ENCODE peak calls at places on chromosomes 16 and 17, in eight cellular contexts. One of them, this sample, is unnamed.

GRCh38 chr16:62738631-62739030 is 702.4 kb upstream of the CDH8 start:
- DNase-seq in transverse colon: no peak
- DNase-seq in GM12878: no peak
- DNase-seq in upper lobe of left lung: no peak
- DNase-seq in H9: no peak
- DNase-seq in AG04450: no peak
- DNase-seq in Panc1: no peak
- DNase-seq in lower lobe of right lung: no peak
- DNase-seq in this sample: no peak

GRCh38 chr16:82059983-82060421 is 24.9 kb downstream of the HSD17B2 start:
- DNase-seq in upper lobe of left lung: no peak
- DNase-seq in transverse colon: no peak
- DNase-seq in AG04450: no peak
- DNase-seq in Panc1: no peak
- DNase-seq in GM12878: no peak
- DNase-seq in lower lobe of right lung: no peak
- DNase-seq in H9: no peak
- DNase-seq in this sample: no peak

GRCh38 chr16:49773534-49774486 is 82.1 kb downstream of the ZNF423 start:
- DNase-seq in AG04450: no peak
- DNase-seq in H9: no peak
- DNase-seq in lower lobe of right lung: no peak
- DNase-seq in upper lobe of left lung: no peak
- DNase-seq in transverse colon: no peak
- DNase-seq in Panc1: no peak
- DNase-seq in GM12878: no peak
- DNase-seq in this sample: no peak

GRCh38 chr17:42182927-42183734 is 2.1 kb downstream of the HCRT start:
- DNase-seq in Panc1: no peak
- DNase-seq in lower lobe of right lung: no peak
- DNase-seq in transverse colon: no peak
- DNase-seq in GM12878: no peak
- DNase-seq in AG04450: peak; percentile 4
- DNase-seq in upper lobe of left lung: no peak
- DNase-seq in H9: no peak
- DNase-seq in this sample: no peak

GRCh38 chr16:83393196-83393981 is 414.4 kb upstream of the HSBP1 start:
- DNase-seq in GM12878: no peak
- DNase-seq in upper lobe of left lung: no peak
- DNase-seq in AG04450: no peak
- DNase-seq in Panc1: no peak
- DNase-seq in lower lobe of right lung: no peak
- DNase-seq in transverse colon: no peak
- DNase-seq in H9: no peak
- DNase-seq in this sample: no peak

GRCh38 chr16:81275064-81275532 is 36.6 kb downstream of the BCO1 start:
- DNase-seq in Panc1: no peak
- DNase-seq in upper lobe of left lung: no peak
- DNase-seq in transverse colon: peak; percentile 66
- DNase-seq in lower lobe of right lung: no peak
- DNase-seq in H9: no peak
- DNase-seq in GM12878: no peak
- DNase-seq in AG04450: no peak
- DNase-seq in this sample: no peak

GRCh38 chr17:19424934-19425868 is 14.2 kb downstream of the RNF112 start:
- DNase-seq in AG04450: no peak
- DNase-seq in transverse colon: no peak
- DNase-seq in lower lobe of right lung: no peak
- DNase-seq in GM12878: no peak
- DNase-seq in H9: no peak
- DNase-seq in upper lobe of left lung: no peak
- DNase-seq in Panc1: no peak
- DNase-seq in this sample: no peak

GRCh38 chr17:352421-353212 is at the start of gene RPH3AL:
- DNase-seq in lower lobe of right lung: peak; percentile 87
- DNase-seq in upper lobe of left lung: no peak
- DNase-seq in GM12878: no peak
- DNase-seq in transverse colon: peak; percentile 80
- DNase-seq in H9: peak; percentile 54
- DNase-seq in Panc1: no peak
- DNase-seq in AG04450: no peak
- DNase-seq in this sample: no peak

GRCh38 chr17:30600830-30601494 is 123.8 kb downstream of the GOSR1 start:
- DNase-seq in Panc1: no peak
- DNase-seq in AG04450: no peak
- DNase-seq in upper lobe of left lung: no peak
- DNase-seq in GM12878: no peak
- DNase-seq in H9: no peak
- DNase-seq in transverse colon: peak; percentile 36
- DNase-seq in lower lobe of right lung: no peak
- DNase-seq in this sample: peak; percentile 5

GRCh38 chr17:83194761-83195329 is 115.4 kb downstream of the METRNL start:
- DNase-seq in lower lobe of right lung: peak; percentile 43
- DNase-seq in Panc1: no peak
- DNase-seq in GM12878: no peak
- DNase-seq in transverse colon: no peak
- DNase-seq in H9: no peak
- DNase-seq in upper lobe of left lung: peak; percentile 72
- DNase-seq in AG04450: no peak
- DNase-seq in this sample: no peak

GRCh38 chr16:86961133-86961720 is 356.0 kb downstream of the C16orf95 start:
- DNase-seq in H9: no peak
- DNase-seq in GM12878: no peak
- DNase-seq in upper lobe of left lung: no peak
- DNase-seq in AG04450: peak; percentile 30
- DNase-seq in transverse colon: no peak
- DNase-seq in Panc1: no peak
- DNase-seq in lower lobe of right lung: no peak
- DNase-seq in this sample: no peak

GRCh38 chr17:68289936-68290267 is 1.0 kb downstream of the SLC16A6 start:
- DNase-seq in AG04450: no peak
- DNase-seq in transverse colon: no peak
- DNase-seq in upper lobe of left lung: no peak
- DNase-seq in H9: no peak
- DNase-seq in GM12878: no peak
- DNase-seq in lower lobe of right lung: no peak
- DNase-seq in Panc1: no peak
- DNase-seq in this sample: no peak

GRCh38 chr16:23351360-23351759 is 49.3 kb downstream of the SCNN1B start:
- DNase-seq in lower lobe of right lung: no peak
- DNase-seq in upper lobe of left lung: no peak
- DNase-seq in H9: no peak
- DNase-seq in Panc1: no peak
- DNase-seq in GM12878: no peak
- DNase-seq in transverse colon: peak; percentile 79
- DNase-seq in AG04450: no peak
- DNase-seq in this sample: no peak

GRCh38 chr16:14301150-14302030 is 230.3 kb downstream of the MRTFB start:
- DNase-seq in AG04450: no peak
- DNase-seq in GM12878: no peak
- DNase-seq in upper lobe of left lung: peak; percentile 87
- DNase-seq in Panc1: no peak
- DNase-seq in H9: peak; percentile 32
- DNase-seq in lower lobe of right lung: no peak
- DNase-seq in transverse colon: peak; percentile 38
- DNase-seq in this sample: no peak

GRCh38 chr16:78523212-78523995 is 423.9 kb downstream of the WWOX start:
- DNase-seq in AG04450: no peak
- DNase-seq in lower lobe of right lung: no peak
- DNase-seq in Panc1: no peak
- DNase-seq in GM12878: no peak
- DNase-seq in transverse colon: no peak
- DNase-seq in upper lobe of left lung: no peak
- DNase-seq in H9: no peak
- DNase-seq in this sample: no peak

GRCh38 chr16:86732621-86733297 is 154.4 kb downstream of the FOXL1 start:
- DNase-seq in upper lobe of left lung: peak; percentile 66
- DNase-seq in GM12878: no peak
- DNase-seq in AG04450: no peak
- DNase-seq in H9: peak; percentile 74
- DNase-seq in lower lobe of right lung: no peak
- DNase-seq in Panc1: no peak
- DNase-seq in transverse colon: no peak
- DNase-seq in this sample: no peak

GRCh38 chr17:36623281-36623680 is 21.9 kb downstream of the MRM1 start:
- DNase-seq in lower lobe of right lung: no peak
- DNase-seq in GM12878: no peak
- DNase-seq in Panc1: no peak
- DNase-seq in transverse colon: no peak
- DNase-seq in AG04450: no peak
- DNase-seq in upper lobe of left lung: no peak
- DNase-seq in H9: no peak
- DNase-seq in this sample: no peak

GRCh38 chr17:57852041-57852954 is 2.5 kb upstream of the MRPS23 start:
- DNase-seq in Panc1: no peak
- DNase-seq in H9: no peak
- DNase-seq in GM12878: no peak
- DNase-seq in transverse colon: no peak
- DNase-seq in lower lobe of right lung: no peak
- DNase-seq in upper lobe of left lung: no peak
- DNase-seq in AG04450: no peak
- DNase-seq in this sample: no peak

GRCh38 chr16:10598157-10598556 is 17.8 kb upstream of the EMP2 start:
- DNase-seq in lower lobe of right lung: peak; percentile 82
- DNase-seq in AG04450: no peak
- DNase-seq in upper lobe of left lung: no peak
- DNase-seq in transverse colon: peak; percentile 88
- DNase-seq in H9: no peak
- DNase-seq in GM12878: no peak
- DNase-seq in Panc1: no peak
- DNase-seq in this sample: no peak

GRCh38 chr17:47987240-47987835 is 16.4 kb downstream of the CDK5RAP3 start:
- DNase-seq in upper lobe of left lung: no peak
- DNase-seq in Panc1: no peak
- DNase-seq in GM12878: no peak
- DNase-seq in AG04450: no peak
- DNase-seq in lower lobe of right lung: no peak
- DNase-seq in H9: peak; percentile 65
- DNase-seq in transverse colon: no peak
- DNase-seq in this sample: no peak

DNA sequence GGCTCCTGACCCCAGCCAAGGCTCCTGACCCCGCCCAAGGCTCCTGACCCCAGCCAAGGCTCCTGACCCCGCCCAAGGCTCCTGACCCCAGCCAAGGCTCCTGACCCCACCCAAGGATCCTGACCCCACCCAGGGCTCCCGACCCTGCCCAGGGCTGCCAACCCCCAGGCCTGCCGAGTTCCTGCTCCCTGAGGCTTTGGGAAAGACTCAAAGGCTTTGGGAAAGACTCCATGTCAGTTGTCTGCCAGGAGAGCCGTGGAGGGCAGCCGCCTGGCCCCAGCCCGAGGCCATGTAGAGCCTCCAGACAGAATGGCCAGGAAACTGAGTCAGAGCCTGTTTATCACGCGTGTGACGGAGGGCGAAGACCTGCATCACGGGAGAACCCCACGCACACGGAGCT is 21.1 kb downstream of the CBFA2T3 start:
- DNase-seq in transverse colon: no peak
- DNase-seq in upper lobe of left lung: peak; percentile 59
- DNase-seq in H9: no peak
- DNase-seq in Panc1: no peak
- DNase-seq in GM12878: no peak
- DNase-seq in lower lobe of right lung: peak; percentile 34
- DNase-seq in AG04450: no peak
- DNase-seq in this sample: no peak
- H3K9me3 ChIP-seq in transverse colon: no peaks in the 10 kb centered on the region
- H3K9me3 ChIP-seq in upper lobe of left lung: no peaks in the 10 kb centered on the region
- H3K9me3 ChIP-seq in H9: no peaks in the 10 kb centered on the region
- H3K9me3 ChIP-seq in Panc1: no peaks in the 10 kb centered on the region
- H3K9me3 ChIP-seq in GM12878: no peaks in the 10 kb centered on the region
- H3K9me3 ChIP-seq in lower lobe of right lung: no peaks in the 10 kb centered on the region
- H3K9me3 ChIP-seq in AG04450: peaks cover 13% of the 10 kb centered on the region
- H3K9me3 ChIP-seq in this sample: no peaks in the 10 kb centered on the region

GRCh38 chr17:44536090-44536960 is 21.0 kb upstream of the FZD2 start:
- DNase-seq in H9: peak; percentile 46
- DNase-seq in AG04450: no peak
- DNase-seq in transverse colon: no peak
- DNase-seq in lower lobe of right lung: no peak
- DNase-seq in Panc1: no peak
- DNase-seq in upper lobe of left lung: peak; percentile 60
- DNase-seq in GM12878: no peak
- DNase-seq in this sample: no peak
- TF ChIP-seq CTCF in H9: no peak
- TF ChIP-seq CTCF in AG04450: no peak
- TF ChIP-seq CTCF in transverse colon: no peak
- TF ChIP-seq CTCF in lower lobe of right lung: no peak
- TF ChIP-seq CTCF in Panc1: no peak
- TF ChIP-seq CTCF in upper lobe of left lung: no peak
- TF ChIP-seq CTCF in GM12878: no peak
- TF ChIP-seq CTCF in this sample: no peak

DNA sequence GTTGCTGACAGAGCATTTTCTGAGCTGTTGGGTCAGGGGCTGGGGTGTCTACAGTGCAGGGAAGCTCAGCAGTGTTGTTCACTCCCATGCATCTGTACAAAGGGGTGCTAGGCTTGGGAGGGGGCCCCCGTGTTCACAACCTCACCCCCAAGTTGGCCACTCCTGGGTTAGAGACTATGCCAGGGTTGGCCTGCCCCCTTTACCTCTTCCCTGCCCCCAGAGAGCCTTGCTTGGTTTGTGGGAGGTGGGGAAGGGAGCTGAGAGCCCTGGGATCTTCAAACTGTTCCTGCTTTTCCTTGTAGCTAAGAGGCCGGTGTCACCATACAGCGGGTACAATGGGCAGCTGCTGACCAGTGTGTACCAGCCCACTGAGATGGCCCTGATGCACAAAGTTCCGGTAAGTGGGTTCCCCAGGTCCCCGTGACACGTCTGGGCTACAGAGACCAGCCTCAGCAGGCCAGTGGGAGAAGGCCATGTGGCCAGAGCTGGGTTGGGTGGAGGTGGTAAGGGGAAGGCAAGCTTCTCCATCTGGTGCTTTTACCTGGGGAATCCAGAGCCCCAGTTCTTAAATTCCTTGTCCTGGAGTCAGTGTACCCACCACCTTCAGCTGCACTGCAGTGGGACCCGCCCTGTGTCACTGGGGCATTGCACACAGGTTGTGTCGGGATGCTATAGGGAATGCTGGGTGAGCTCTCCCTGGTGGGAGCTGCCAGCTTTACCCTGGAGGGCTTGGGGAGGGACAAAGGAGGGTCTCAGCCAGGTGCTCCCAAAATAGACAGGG is 11.8 kb downstream of the GPRC5C start:
- DNase-seq in AG04450: no peak
- DNase-seq in transverse colon: peak; percentile 55
- DNase-seq in Panc1: no peak
- DNase-seq in H9: no peak
- DNase-seq in GM12878: no peak
- DNase-seq in upper lobe of left lung: no peak
- DNase-seq in lower lobe of right lung: no peak
- DNase-seq in this sample: no peak
- H3K27ac ChIP-seq in AG04450: no peak overlapping the region
- H3K27ac ChIP-seq in transverse colon: peak overlapping the region; percentile 89
- H3K27ac ChIP-seq in Panc1: no peak overlapping the region
- H3K27ac ChIP-seq in H9: no peak overlapping the region
- H3K27ac ChIP-seq in GM12878: no peak overlapping the region
- H3K27ac ChIP-seq in upper lobe of left lung: peak overlapping the region; percentile 94
- H3K27ac ChIP-seq in lower lobe of right lung: peak overlapping the region; percentile 89
- H3K27ac ChIP-seq in this sample: no peak overlapping the region

DNA sequence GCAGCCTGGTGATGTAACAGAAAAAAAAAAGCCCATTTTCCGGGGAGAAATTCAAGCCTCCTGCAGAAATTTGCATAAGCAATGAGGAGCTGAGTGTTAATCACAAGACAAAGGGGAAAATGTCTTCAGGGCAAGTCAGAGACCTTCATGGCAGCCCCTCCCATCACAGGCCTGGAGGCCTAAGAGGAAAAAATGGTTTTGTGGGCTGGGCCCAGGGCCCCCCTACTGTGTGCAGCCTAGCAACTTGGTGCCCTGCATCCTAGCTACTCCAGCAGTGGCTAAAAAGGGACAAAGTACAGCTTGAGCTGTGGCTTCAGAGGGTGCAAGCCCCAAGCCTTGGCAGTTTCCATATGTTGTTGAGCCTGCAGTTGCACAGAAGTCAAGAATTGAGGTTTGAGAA is 49.7 kb downstream of the AHSP start:
- DNase-seq in Panc1: no peak
- DNase-seq in lower lobe of right lung: no peak
- DNase-seq in GM12878: no peak
- DNase-seq in transverse colon: no peak
- DNase-seq in H9: no peak
- DNase-seq in upper lobe of left lung: no peak
- DNase-seq in AG04450: no peak
- DNase-seq in this sample: no peak
- H3K9me3 ChIP-seq in Panc1: no peaks in the 10 kb centered on the region
- H3K9me3 ChIP-seq in lower lobe of right lung: no peaks in the 10 kb centered on the region
- H3K9me3 ChIP-seq in GM12878: no peaks in the 10 kb centered on the region
- H3K9me3 ChIP-seq in transverse colon: peaks cover 11% of the 10 kb centered on the region
- H3K9me3 ChIP-seq in H9: peaks cover 41% of the 10 kb centered on the region
- H3K9me3 ChIP-seq in upper lobe of left lung: peaks cover 2% of the 10 kb centered on the region
- H3K9me3 ChIP-seq in AG04450: peaks cover 2% of the 10 kb centered on the region
- H3K9me3 ChIP-seq in this sample: peaks cover 33% of the 10 kb centered on the region